ENCODE peak calls at places on chromosomes 4 and X, in five cellular contexts. N is GM12878, U is HepG2, V is H1, W is K562. B is an unnamed sample.

GRCh38 chr4:169440446-169440845 is 169.7 kb upstream of the SH3RF1 start:
- DNase-seq in N (no peak), W (no peak), U (no peak), V (no peak), B (no peak)

GRCh38 chrX:30865612-30866011 is 23.4 kb downstream of the TAB3 start:
- DNase-seq in V (no peak), W (no peak), N (no peak), U (peak; percentile 59), B (no peak)

GRCh38 chr4:76200771-76201224 is 12.8 kb downstream of the SCARB2 start:
- DNase-seq in U (peak; percentile 77), N (no peak), V (no peak), W (no peak), B (no peak)

GRCh38 chrX:117743469-117744251 is 372.9 kb downstream of the KLHL13 start:
- DNase-seq in V (no peak), U (peak; percentile 1), N (no peak), W (no peak), B (no peak)

GRCh38 chrX:7709845-7710244 is 133.1 kb upstream of the VCX start:
- DNase-seq in U (no peak), V (no peak), W (no peak), N (no peak), B (no peak)

GRCh38 chr4:25842229-25842840 is 20.5 kb downstream of the SEL1L3 start:
- DNase-seq in U (no peak), W (no peak), N (peak; percentile 21), V (peak; percentile 63), B (no peak)

GRCh38 chr4:152516156-152516555 is 19.7 kb downstream of the FBXW7 start:
- DNase-seq in W (no peak), U (no peak), N (no peak), V (no peak), B (no peak)

GRCh38 chr4:154743683-154744340 is at the start of gene LRAT:
- DNase-seq in N (no peak), W (peak; percentile 49), V (peak; percentile 91), U (no peak), B (peak; percentile 54)

GRCh38 chr4:88275516-88275915 is 8.8 kb downstream of the PPM1K start:
- DNase-seq in N (no peak), U (no peak), V (no peak), W (no peak), B (no peak)

GRCh38 chr4:156968479-156968984 is 3.1 kb downstream of the PDGFC start:
- DNase-seq in N (no peak), W (peak; percentile 9), U (peak; percentile 55), V (peak; percentile 72), B (peak; percentile 62)

GRCh38 chr4:48270516-48270897 is 869 bp upstream of the TEC start:
- DNase-seq in U (no peak), W (no peak), V (no peak), N (no peak), B (no peak)

GRCh38 chr4:48275694-48276093 is 6.1 kb upstream of the TEC start:
- DNase-seq in N (no peak), W (no peak), V (no peak), U (no peak), B (no peak)

GRCh38 chr4:48271048-48271452 is 1.4 kb upstream of the TEC start:
- DNase-seq in W (no peak), N (peak; percentile 36), U (no peak), V (no peak), B (no peak)

GRCh38 chr4:48271626-48272025 is 2.0 kb upstream of the TEC start:
- DNase-seq in V (no peak), W (no peak), N (no peak), U (no peak), B (no peak)

GRCh38 chr4:48275247-48275646 is 5.6 kb upstream of the TEC start:
- DNase-seq in U (peak; percentile 15), W (no peak), N (peak; percentile 42), V (no peak), B (peak; percentile 38)
- TF ChIP-seq SIN3A in U (no peak), W (no peak), N (no peak), V (no peak), B (no peak)

GRCh38 chrX:138748480-138748879 is 37.0 kb upstream of the FGF13 start:
- DNase-seq in U (no peak), N (no peak), V (no peak), W (peak; percentile 9), B (no peak)

GRCh38 chrX:138740361-138740760 is 28.8 kb upstream of the FGF13 start:
- DNase-seq in W (no peak), U (no peak), V (no peak), N (no peak), B (no peak)

DNA sequence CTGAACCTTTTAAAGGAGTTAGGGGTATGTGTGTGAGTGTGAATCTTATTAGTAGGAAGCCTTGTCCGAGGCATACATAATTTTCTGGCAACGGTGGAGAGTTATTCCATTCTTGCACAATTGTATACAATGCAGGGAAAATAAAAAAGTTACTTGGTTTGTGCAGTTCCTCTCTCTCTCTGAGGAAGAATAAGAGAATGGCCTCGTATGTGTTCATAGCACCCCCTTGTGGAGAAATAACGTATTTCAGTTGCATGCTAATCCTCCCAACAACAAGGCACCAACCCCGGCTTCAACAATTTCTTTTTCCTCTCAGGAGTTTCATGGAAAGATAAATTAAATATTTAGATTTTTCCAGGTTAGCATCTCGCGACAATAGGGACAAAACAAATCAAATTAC is 33.7 kb upstream of the FGF13 start:
- DNase-seq in V (no peak), W (peak; percentile 57), U (peak; percentile 12), N (peak; percentile 8), B (no peak)
- TF ChIP-seq ATF3 in V (no peak), W (no peak), U (no peak), N (no peak), B (no peak)

DNA sequence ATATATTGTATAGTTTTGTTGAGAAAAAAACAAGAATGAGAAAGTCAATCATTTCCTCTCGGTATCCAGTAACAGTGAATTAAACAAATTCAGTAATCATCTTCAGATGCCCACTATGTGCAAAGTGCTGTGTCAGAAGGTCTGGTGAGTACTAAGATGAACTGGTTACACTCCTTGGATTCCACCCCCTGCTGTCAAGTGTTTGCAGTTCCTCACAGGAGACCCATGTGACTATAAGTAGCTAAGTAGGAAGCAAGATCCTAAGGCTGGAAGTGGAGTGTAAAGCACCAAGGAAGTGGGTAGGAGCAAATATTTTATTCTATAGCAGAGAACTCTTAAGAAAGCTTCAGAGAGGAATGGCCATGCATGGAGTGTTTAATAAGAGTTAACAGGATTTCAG is 73.6 kb downstream of the SNX25 start:
- DNase-seq in N (no peak), U (no peak), V (no peak), W (no peak), B (no peak)
- TF ChIP-seq SIN3A in N (no peak), U (no peak), V (no peak), W (no peak), B (no peak)

GRCh38 chrX:23008431-23009099 is 8.8 kb downstream of the DDX53 start:
- DNase-seq in U (peak; percentile 1), N (no peak), W (no peak), V (no peak), B (peak; percentile 6)
- TF ChIP-seq ATF3 in U (no peak), N (no peak), W (no peak), V (no peak), B (no peak)

DNA sequence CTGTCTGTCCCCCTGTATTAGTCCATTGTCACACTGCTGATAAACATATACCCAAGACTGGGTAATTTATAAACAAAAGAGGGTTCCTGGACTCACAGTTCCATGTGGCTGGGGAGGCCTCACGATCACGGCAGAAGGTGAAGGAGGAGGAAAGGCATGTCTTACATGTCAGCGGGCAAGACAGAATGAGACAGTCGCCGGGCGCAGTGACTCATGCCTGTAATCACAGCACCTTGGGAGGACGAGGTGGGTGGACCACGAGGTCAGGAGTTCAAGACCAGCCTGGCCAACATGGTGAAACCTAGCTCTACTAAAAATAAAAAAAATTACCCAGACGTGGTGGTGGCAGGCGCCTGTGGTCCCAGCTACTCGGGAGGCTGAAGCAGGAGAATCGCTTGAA is 24.7 kb downstream of the IL3RA start:
- DNase-seq in W (no peak), V (no peak), U (no peak), N (no peak), B (no peak)
- TF ChIP-seq SIN3A in W (no peak), V (no peak), U (no peak), N (no peak), B (no peak)